ENCODE peak calls at places on chromosome 16, in seven cellular contexts. X, I, M, O, V, P and K are unnamed samples.

GRCh38 chr16:71917900-71918299 is 22.6 kb downstream of the IST1 start:
- DNase-seq in M (no peak), X (no peak), I (peak; percentile 86), P (no peak), V (no peak), O (no peak), K (no peak)

GRCh38 chr16:87133112-87133850 is 183.9 kb downstream of the C16orf95 start:
- DNase-seq in I (no peak), O (no peak), X (no peak), M (no peak), V (no peak), P (no peak), K (no peak)

GRCh38 chr16:29663020-29663828 is at the start of gene SPN:
- DNase-seq in X (no peak), M (no peak), O (peak; percentile 64), P (no peak), V (no peak), I (no peak), K (peak; percentile 74)

GRCh38 chr16:71542377-71542776 is 16.2 kb downstream of the CHST4 start:
- DNase-seq in V (peak; percentile 54), O (peak; percentile 69), X (peak; percentile 78), I (peak; percentile 47), M (peak; percentile 36), P (peak; percentile 35), K (peak; percentile 85)

GRCh38 chr16:24544640-24545039 is 5.3 kb downstream of the RBBP6 start:
- DNase-seq in V (no peak), P (no peak), O (no peak), X (no peak), I (peak; percentile 46), M (no peak), K (no peak)

GRCh38 chr16:67430504-67431076 is 331 bp upstream of the HSD11B2 start:
- DNase-seq in I (no peak), P (no peak), O (peak; percentile 35), X (peak; percentile 16), V (peak; percentile 48), M (peak; percentile 22), K (peak; percentile 40)

GRCh38 chr16:15526731-15527130 is 92.3 kb downstream of the BMERB1 start:
- DNase-seq in P (no peak), V (no peak), O (no peak), I (no peak), M (no peak), X (no peak), K (no peak)

GRCh38 chr16:65537336-65537735 is 415.5 kb upstream of the CDH11 start:
- DNase-seq in I (peak; percentile 42), O (no peak), V (no peak), X (no peak), M (no peak), P (no peak), K (no peak)

GRCh38 chr16:4359914-4360313 is 8.8 kb upstream of the PAM16 start:
- DNase-seq in I (no peak), M (no peak), V (no peak), O (no peak), X (no peak), P (no peak), K (no peak)

GRCh38 chr16:2206780-2207433 is 1.7 kb downstream of the MLST8 start:
- DNase-seq in O (no peak), V (no peak), P (no peak), X (no peak), M (no peak), I (no peak), K (no peak)

GRCh38 chr16:82936941-82937551 is 310.3 kb downstream of the CDH13 start:
- DNase-seq in M (no peak), X (peak; percentile 6), V (no peak), I (peak; percentile 5), O (no peak), P (no peak), K (no peak)